ENCODE peak calls at places on chromosomes 7 and 10, in six cellular contexts. One of them, this sample, is unnamed.

GRCh38 chr7:74164985-74165456 is 9.1 kb upstream of the EIF4H start:
- DNase-seq in GM20000: no peak
- DNase-seq in cardiac fibroblast: peak
- DNase-seq in mesothelial cell of epicardium: peak
- DNase-seq in CD8-positive, alpha-beta T cell: no peak
- DNase-seq in OCI-LY7: no peak
- DNase-seq in this sample: no peak

GRCh38 chr7:138755331-138755747 is 42.5 kb upstream of the TMEM213 start:
- DNase-seq in GM20000: no peak
- DNase-seq in cardiac fibroblast: peak
- DNase-seq in mesothelial cell of epicardium: no peak
- DNase-seq in CD8-positive, alpha-beta T cell: no peak
- DNase-seq in OCI-LY7: no peak
- DNase-seq in this sample: no peak

GRCh38 chr7:22671177-22671879 is 55.7 kb upstream of the IL6 start:
- DNase-seq in GM20000: no peak
- DNase-seq in cardiac fibroblast: no peak
- DNase-seq in mesothelial cell of epicardium: no peak
- DNase-seq in CD8-positive, alpha-beta T cell: no peak
- DNase-seq in OCI-LY7: no peak
- DNase-seq in this sample: no peak

GRCh38 chr7:833601-834258 is 1.5 kb downstream of the SUN1 start:
- DNase-seq in GM20000: no peak
- DNase-seq in cardiac fibroblast: no peak
- DNase-seq in mesothelial cell of epicardium: no peak
- DNase-seq in CD8-positive, alpha-beta T cell: no peak
- DNase-seq in OCI-LY7: no peak
- DNase-seq in this sample: no peak

GRCh38 chr10:101036726-101037125 is 5.7 kb downstream of the SFXN3 start:
- DNase-seq in GM20000: no peak
- DNase-seq in cardiac fibroblast: no peak
- DNase-seq in mesothelial cell of epicardium: no peak
- DNase-seq in CD8-positive, alpha-beta T cell: no peak
- DNase-seq in OCI-LY7: no peak
- DNase-seq in this sample: no peak

GRCh38 chr10:16477757-16478156 is 40.9 kb downstream of the PTER start:
- DNase-seq in GM20000: no peak
- DNase-seq in cardiac fibroblast: no peak
- DNase-seq in mesothelial cell of epicardium: no peak
- DNase-seq in CD8-positive, alpha-beta T cell: no peak
- DNase-seq in OCI-LY7: no peak
- DNase-seq in this sample: no peak

GRCh38 chr10:93268021-93268420 is 194.3 kb downstream of the CYP26A1 start:
- DNase-seq in GM20000: no peak
- DNase-seq in cardiac fibroblast: no peak
- DNase-seq in mesothelial cell of epicardium: no peak
- DNase-seq in CD8-positive, alpha-beta T cell: no peak
- DNase-seq in OCI-LY7: no peak
- DNase-seq in this sample: no peak

GRCh38 chr7:159195926-159196325 is 51.3 kb upstream of the VIPR2 start:
- DNase-seq in GM20000: no peak
- DNase-seq in cardiac fibroblast: no peak
- DNase-seq in mesothelial cell of epicardium: no peak
- DNase-seq in CD8-positive, alpha-beta T cell: peak
- DNase-seq in OCI-LY7: no peak
- DNase-seq in this sample: no peak

DNA sequence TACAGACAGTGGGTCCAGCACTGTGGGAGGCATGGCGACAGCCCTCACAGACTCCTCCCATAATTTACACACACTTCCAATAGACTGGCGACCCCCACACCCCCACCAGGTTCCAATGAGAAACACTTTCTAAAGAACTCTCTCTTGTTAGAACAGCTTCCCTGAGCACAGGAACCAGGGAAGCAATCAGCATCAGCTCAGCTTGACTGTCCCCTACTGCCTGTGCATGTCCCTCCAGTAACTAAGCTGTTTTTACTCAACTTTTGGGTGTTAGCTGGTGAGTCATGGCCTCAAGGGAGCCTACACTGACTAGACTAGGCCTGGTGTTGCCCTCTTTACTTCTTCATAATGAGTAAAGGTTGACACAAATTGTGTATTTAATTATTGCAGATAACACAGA is 32.6 kb upstream of the HERPUD2 start:
- DNase-seq in GM20000: peak
- DNase-seq in cardiac fibroblast: peak
- DNase-seq in mesothelial cell of epicardium: no peak
- DNase-seq in CD8-positive, alpha-beta T cell: no peak
- DNase-seq in OCI-LY7: peak
- DNase-seq in this sample: peak
- TF ChIP-seq CTCF in GM20000: no peak
- TF ChIP-seq CTCF in cardiac fibroblast: no peak
- TF ChIP-seq CTCF in mesothelial cell of epicardium: no peak
- TF ChIP-seq CTCF in CD8-positive, alpha-beta T cell: no peak
- TF ChIP-seq CTCF in OCI-LY7: no peak
- TF ChIP-seq CTCF in this sample: no peak

GRCh38 chr7:50978633-50979215 is 196.0 kb upstream of the GRB10 start:
- DNase-seq in GM20000: no peak
- DNase-seq in cardiac fibroblast: peak
- DNase-seq in mesothelial cell of epicardium: no peak
- DNase-seq in CD8-positive, alpha-beta T cell: no peak
- DNase-seq in OCI-LY7: no peak
- DNase-seq in this sample: no peak

GRCh38 chr7:50981743-50982142 is 199.0 kb upstream of the GRB10 start:
- DNase-seq in GM20000: no peak
- DNase-seq in cardiac fibroblast: no peak
- DNase-seq in mesothelial cell of epicardium: no peak
- DNase-seq in CD8-positive, alpha-beta T cell: no peak
- DNase-seq in OCI-LY7: no peak
- DNase-seq in this sample: no peak

GRCh38 chr7:50988465-50988864 is 205.8 kb upstream of the GRB10 start:
- DNase-seq in GM20000: no peak
- DNase-seq in cardiac fibroblast: no peak
- DNase-seq in mesothelial cell of epicardium: no peak
- DNase-seq in CD8-positive, alpha-beta T cell: no peak
- DNase-seq in OCI-LY7: no peak
- DNase-seq in this sample: no peak

GRCh38 chr7:50982626-50983025 is 199.9 kb upstream of the GRB10 start:
- DNase-seq in GM20000: no peak
- DNase-seq in cardiac fibroblast: no peak
- DNase-seq in mesothelial cell of epicardium: no peak
- DNase-seq in CD8-positive, alpha-beta T cell: no peak
- DNase-seq in OCI-LY7: no peak
- DNase-seq in this sample: no peak
- TF ChIP-seq CTCF in GM20000: no peak
- TF ChIP-seq CTCF in cardiac fibroblast: peak
- TF ChIP-seq CTCF in mesothelial cell of epicardium: no peak
- TF ChIP-seq CTCF in CD8-positive, alpha-beta T cell: no peak
- TF ChIP-seq CTCF in OCI-LY7: peak
- TF ChIP-seq CTCF in this sample: no peak

GRCh38 chr10:57788117-57788516 is 479.6 kb downstream of the IPMK start:
- DNase-seq in GM20000: no peak
- DNase-seq in cardiac fibroblast: no peak
- DNase-seq in mesothelial cell of epicardium: no peak
- DNase-seq in CD8-positive, alpha-beta T cell: no peak
- DNase-seq in OCI-LY7: no peak
- DNase-seq in this sample: no peak

GRCh38 chr10:57786850-57787750 is 480.6 kb downstream of the IPMK start:
- DNase-seq in GM20000: no peak
- DNase-seq in cardiac fibroblast: no peak
- DNase-seq in mesothelial cell of epicardium: no peak
- DNase-seq in CD8-positive, alpha-beta T cell: no peak
- DNase-seq in OCI-LY7: no peak
- DNase-seq in this sample: no peak

GRCh38 chr10:57786331-57786730 is 481.4 kb downstream of the IPMK start:
- DNase-seq in GM20000: no peak
- DNase-seq in cardiac fibroblast: no peak
- DNase-seq in mesothelial cell of epicardium: no peak
- DNase-seq in CD8-positive, alpha-beta T cell: no peak
- DNase-seq in OCI-LY7: no peak
- DNase-seq in this sample: no peak

GRCh38 chr10:57790703-57791102 is 477.0 kb downstream of the IPMK start:
- DNase-seq in GM20000: no peak
- DNase-seq in cardiac fibroblast: no peak
- DNase-seq in mesothelial cell of epicardium: no peak
- DNase-seq in CD8-positive, alpha-beta T cell: no peak
- DNase-seq in OCI-LY7: no peak
- DNase-seq in this sample: no peak

DNA sequence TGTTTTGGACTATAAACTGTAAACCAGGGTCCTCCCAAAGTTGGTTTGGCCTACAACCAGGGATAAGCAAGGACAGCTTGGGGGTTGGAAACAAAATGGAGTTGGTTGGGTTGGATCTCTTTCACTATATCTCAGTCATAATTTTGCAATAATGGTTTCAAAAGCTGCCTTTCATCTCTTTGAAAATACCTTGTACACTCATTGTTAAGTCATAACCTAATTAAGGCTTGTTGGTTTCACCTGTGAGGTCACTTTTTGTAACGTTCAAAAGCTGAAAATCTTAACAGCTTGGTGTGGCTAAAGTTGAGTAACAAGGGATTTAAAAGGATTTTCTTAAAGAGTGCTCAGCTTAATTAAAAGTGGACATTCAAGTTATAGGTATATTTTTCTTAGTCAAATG is 476.1 kb downstream of the IPMK start:
- DNase-seq in GM20000: no peak
- DNase-seq in cardiac fibroblast: no peak
- DNase-seq in mesothelial cell of epicardium: no peak
- DNase-seq in CD8-positive, alpha-beta T cell: no peak
- DNase-seq in OCI-LY7: no peak
- DNase-seq in this sample: no peak
- TF ChIP-seq CTCF in GM20000: no peak
- TF ChIP-seq CTCF in cardiac fibroblast: no peak
- TF ChIP-seq CTCF in mesothelial cell of epicardium: no peak
- TF ChIP-seq CTCF in CD8-positive, alpha-beta T cell: no peak
- TF ChIP-seq CTCF in OCI-LY7: no peak
- TF ChIP-seq CTCF in this sample: no peak

DNA sequence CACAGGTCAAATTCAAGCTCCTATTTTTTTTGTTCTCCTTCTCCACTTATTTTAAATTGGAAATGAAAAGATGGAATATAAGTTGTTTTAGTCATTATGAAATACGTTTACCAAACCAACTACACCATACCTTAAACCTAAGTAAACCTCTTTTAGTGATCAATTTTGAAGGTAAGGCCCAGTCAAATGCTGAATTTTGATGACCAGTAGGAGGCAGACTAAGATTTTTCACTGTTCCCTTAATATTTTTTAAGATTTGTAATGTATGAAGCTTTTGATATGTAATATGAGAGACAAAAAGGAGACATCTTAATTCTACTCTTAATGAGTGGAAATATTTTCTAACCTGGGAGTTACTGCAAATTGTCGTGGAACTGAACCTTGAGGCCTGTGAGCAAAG is 311.6 kb downstream of the EXOC4 start:
- DNase-seq in GM20000: no peak
- DNase-seq in cardiac fibroblast: no peak
- DNase-seq in mesothelial cell of epicardium: no peak
- DNase-seq in CD8-positive, alpha-beta T cell: no peak
- DNase-seq in OCI-LY7: no peak
- DNase-seq in this sample: no peak
- TF ChIP-seq CTCF in GM20000: no peak
- TF ChIP-seq CTCF in cardiac fibroblast: peak
- TF ChIP-seq CTCF in mesothelial cell of epicardium: no peak
- TF ChIP-seq CTCF in CD8-positive, alpha-beta T cell: no peak
- TF ChIP-seq CTCF in OCI-LY7: peak
- TF ChIP-seq CTCF in this sample: no peak

GRCh38 chr7:42574693-42575084 is 337.2 kb downstream of the C7orf25 start:
- DNase-seq in GM20000: no peak
- DNase-seq in cardiac fibroblast: no peak
- DNase-seq in mesothelial cell of epicardium: no peak
- DNase-seq in CD8-positive, alpha-beta T cell: no peak
- DNase-seq in OCI-LY7: no peak
- DNase-seq in this sample: no peak
- TF ChIP-seq CTCF in GM20000: no peak
- TF ChIP-seq CTCF in cardiac fibroblast: peak
- TF ChIP-seq CTCF in mesothelial cell of epicardium: no peak
- TF ChIP-seq CTCF in CD8-positive, alpha-beta T cell: no peak
- TF ChIP-seq CTCF in OCI-LY7: peak
- TF ChIP-seq CTCF in this sample: no peak

GRCh38 chr7:10082896-10083295 is 890.8 kb upstream of the PHF14 start:
- DNase-seq in GM20000: no peak
- DNase-seq in cardiac fibroblast: no peak
- DNase-seq in mesothelial cell of epicardium: no peak
- DNase-seq in CD8-positive, alpha-beta T cell: no peak
- DNase-seq in OCI-LY7: no peak
- DNase-seq in this sample: no peak

GRCh38 chr7:10079572-10079971 is 894.1 kb upstream of the PHF14 start:
- DNase-seq in GM20000: no peak
- DNase-seq in cardiac fibroblast: no peak
- DNase-seq in mesothelial cell of epicardium: no peak
- DNase-seq in CD8-positive, alpha-beta T cell: no peak
- DNase-seq in OCI-LY7: no peak
- DNase-seq in this sample: no peak

GRCh38 chr7:10083766-10084165 is 889.9 kb upstream of the PHF14 start:
- DNase-seq in GM20000: no peak
- DNase-seq in cardiac fibroblast: no peak
- DNase-seq in mesothelial cell of epicardium: no peak
- DNase-seq in CD8-positive, alpha-beta T cell: no peak
- DNase-seq in OCI-LY7: no peak
- DNase-seq in this sample: no peak

DNA sequence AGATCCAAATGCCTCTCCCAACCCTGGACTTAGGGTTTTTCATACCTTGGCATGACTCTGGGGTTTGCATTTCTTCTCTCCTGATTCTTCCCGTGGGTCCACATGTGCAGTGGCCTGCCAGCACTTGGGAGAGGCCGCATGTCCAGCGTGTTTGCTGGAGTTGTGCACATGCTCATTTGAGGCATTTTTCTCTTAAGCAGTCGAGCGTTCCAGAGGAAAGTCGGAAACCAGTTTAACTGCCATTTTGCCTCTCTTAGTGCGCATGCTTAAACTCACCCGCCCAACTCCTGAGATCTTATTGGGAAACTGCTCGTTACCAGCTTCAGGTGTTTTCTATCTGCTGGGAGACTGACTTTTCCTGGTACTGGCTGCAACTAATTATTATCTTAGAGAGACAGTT is 888.4 kb upstream of the PHF14 start:
- DNase-seq in GM20000: no peak
- DNase-seq in cardiac fibroblast: no peak
- DNase-seq in mesothelial cell of epicardium: no peak
- DNase-seq in CD8-positive, alpha-beta T cell: no peak
- DNase-seq in OCI-LY7: no peak
- DNase-seq in this sample: no peak
- TF ChIP-seq CTCF in GM20000: no peak
- TF ChIP-seq CTCF in cardiac fibroblast: no peak
- TF ChIP-seq CTCF in mesothelial cell of epicardium: no peak
- TF ChIP-seq CTCF in CD8-positive, alpha-beta T cell: no peak
- TF ChIP-seq CTCF in OCI-LY7: no peak
- TF ChIP-seq CTCF in this sample: no peak